ENCODE peak calls at places on chromosome 3, in seven cellular contexts. B is AG04450, F is HuH-7, T is HFFc6, M is left cardiac atrium, R is amniotic stem cell, N is activated gamma-delta T cell treated with Interleukin-2 at 50 U/mL for 16 hours. H is an unnamed sample.

GRCh38 chr3:155385896-155386295 is 92.4 kb upstream of the STRIT1 start:
- DNase-seq in B (no peak), T (no peak), N (no peak), R (no peak), M (no peak), F (no peak), H (no peak)

GRCh38 chr3:60025071-60026055 is 975.5 kb upstream of the CFAP20DC start:
- DNase-seq in N (no peak), T (no peak), R (no peak), F (no peak), B (no peak), M (no peak), H (no peak)

GRCh38 chr3:194715022-194715800 is 29.5 kb downstream of the FAM43A start:
- DNase-seq in N (peak), T (no peak), M (no peak), B (no peak), R (no peak), F (no peak), H (no peak)

GRCh38 chr3:42535981-42536784 is 33.7 kb downstream of the VIPR1 start:
- DNase-seq in B (no peak), M (no peak), R (no peak), T (peak), F (peak), N (no peak), H (peak)

GRCh38 chr3:57031622-57032541 is 28.6 kb upstream of the SPATA12 start:
- DNase-seq in F (no peak), B (no peak), R (no peak), N (no peak), T (no peak), M (no peak), H (no peak)

GRCh38 chr3:15562560-15562959 is 38.8 kb downstream of the HACL1 start:
- DNase-seq in N (no peak), T (no peak), F (no peak), R (no peak), B (no peak), M (no peak), H (no peak)

GRCh38 chr3:157166559-157166958 is 6.6 kb upstream of the CCNL1 start:
- DNase-seq in N (no peak), R (no peak), M (no peak), F (no peak), B (no peak), T (no peak), H (no peak)

GRCh38 chr3:133393204-133393603 is 6.7 kb upstream of the BFSP2 start:
- DNase-seq in M (no peak), R (no peak), T (no peak), B (no peak), F (no peak), N (no peak), H (no peak)

GRCh38 chr3:78880588-78881461 is 887.0 kb downstream of the ROBO1 start:
- DNase-seq in N (no peak), B (no peak), F (no peak), R (no peak), T (no peak), M (no peak), H (no peak)

GRCh38 chr3:126522363-126522788 is 1.6 kb upstream of the CHST13 start:
- DNase-seq in F (peak), B (no peak), N (peak), T (peak), R (peak), M (peak), H (peak)

H was measured in naive B cell.